ENCODE peak calls at places on chromosome 19, in four cellular contexts. V is mesendoderm, E is cardiac muscle cell, C is GM12878. U is an unnamed sample.

GRCh38 chr19:55305983-55306562 is 19.1 kb downstream of the TMEM150B start:
- DNase-seq in V (peak; percentile 53), E (no peak), C (no peak), U (peak; percentile 59)

GRCh38 chr19:18368504-18369222 is 17.3 kb upstream of the GDF15 start:
- DNase-seq in V (no peak), E (no peak), C (no peak), U (peak; percentile 48)

GRCh38 chr19:9836021-9836420 is 903 bp downstream of the PIN1 start:
- DNase-seq in V (no peak), E (peak; percentile 4), C (no peak), U (peak; percentile 48)

GRCh38 chr19:54095136-54095858 is 5.3 kb downstream of the OSCAR start:
- DNase-seq in V (no peak), E (no peak), C (no peak), U (peak; percentile 54)

GRCh38 chr19:15584095-15584494 is 30.9 kb upstream of the CYP4F8 start:
- DNase-seq in V (no peak), E (no peak), C (no peak), U (no peak)

GRCh38 chr19:10815969-10816635 is 19.9 kb downstream of the TMED1 start:
- DNase-seq in V (no peak), E (no peak), C (no peak), U (no peak)

GRCh38 chr19:58035863-58036262 is 2.0 kb downstream of the ZSCAN1 start:
- DNase-seq in V (no peak), E (no peak), C (no peak), U (peak; percentile 20)

GRCh38 chr19:10290439-10290875 is 705 bp downstream of the ICAM5 start:
- DNase-seq in V (peak; percentile 21), E (peak; percentile 32), C (no peak), U (peak; percentile 80)

GRCh38 chr19:1904385-1905070 is 671 bp upstream of the ADAT3 start:
- DNase-seq in V (peak; percentile 96), E (peak; percentile 68), C (peak; percentile 86), U (peak; percentile 81)

GRCh38 chr19:57435062-57435978 is at the start of gene ZNF749:
- DNase-seq in V (peak; percentile 100), E (peak; percentile 99), C (peak; percentile 94), U (peak; percentile 92)

GRCh38 chr19:7337380-7338194 is 11.2 kb upstream of the ARHGEF18 start:
- DNase-seq in V (no peak), E (no peak), C (peak; percentile 99), U (no peak)

GRCh38 chr19:18514800-18515682 is 6.8 kb downstream of the ELL start:
- DNase-seq in V (peak; percentile 81), E (peak; percentile 32), C (no peak), U (no peak)

GRCh38 chr19:13149628-13150186 is 468 bp downstream of the STX10 start:
- DNase-seq in V (no peak), E (peak; percentile 72), C (no peak), U (no peak)

GRCh38 chr19:41758846-41759245 is 3.5 kb downstream of the CEACAM6 start:
- DNase-seq in V (no peak), E (no peak), C (no peak), U (no peak)

GRCh38 chr19:46970815-46971214 is 48.8 kb upstream of the NPAS1 start:
- DNase-seq in V (no peak), E (no peak), C (no peak), U (no peak)

GRCh38 chr19:18421371-18421959 is 2.3 kb downstream of the SSBP4 start:
- DNase-seq in V (no peak), E (no peak), C (no peak), U (no peak)

GRCh38 chr19:33157906-33158305 is 26.0 kb downstream of the WDR88 start:
- DNase-seq in V (no peak), E (no peak), C (no peak), U (no peak)

GRCh38 chr19:1130801-1131717 is 27.3 kb downstream of the GPX4 start:
- DNase-seq in V (no peak), E (no peak), C (no peak), U (no peak)

GRCh38 chr19:3851254-3852176 is 17.3 kb downstream of the ZFR2 start:
- DNase-seq in V (no peak), E (no peak), C (no peak), U (no peak)

GRCh38 chr19:38831142-38831605 is 420 bp downstream of the ECH1 start:
- DNase-seq in V (peak; percentile 74), E (peak; percentile 60), C (no peak), U (peak; percentile 65)

GRCh38 chr19:13712767-13713201 is 51.5 kb upstream of the MRI1 start:
- DNase-seq in V (no peak), E (peak; percentile 31), C (no peak), U (no peak)

GRCh38 chr19:3881272-3882040 is 971 bp downstream of the ATCAY start:
- DNase-seq in V (peak; percentile 71), E (no peak), C (no peak), U (peak; percentile 90)

GRCh38 chr19:33809960-33810359 is 13.3 kb downstream of the KCTD15 start:
- DNase-seq in V (no peak), E (no peak), C (no peak), U (no peak)

GRCh38 chr19:11164879-11165406 is 9.4 kb upstream of the SPC24 start:
- DNase-seq in V (no peak), E (no peak), C (no peak), U (no peak)

GRCh38 chr19:5254944-5255343 is 85.7 kb downstream of the PTPRS start:
- DNase-seq in V (no peak), E (no peak), C (no peak), U (no peak)
- H3K36me3 ChIP-seq in V (no peaks in the 10 kb centered on the region), E (peaks cover 28% of the 10 kb centered on the region), C (no peaks in the 10 kb centered on the region), U (peaks cover 19% of the 10 kb centered on the region)

GRCh38 chr19:48950159-48950558 is 4.5 kb upstream of the BAX start:
- DNase-seq in V (no peak), E (no peak), C (no peak), U (no peak)

GRCh38 chr19:48945415-48945814 is 9.3 kb upstream of the BAX start:
- DNase-seq in V (no peak), E (no peak), C (no peak), U (no peak)

GRCh38 chr19:48946789-48947542 is 7.7 kb upstream of the BAX start:
- DNase-seq in V (no peak), E (no peak), C (no peak), U (no peak)

GRCh38 chr19:48943081-48943480 is 9.6 kb downstream of the DHDH start:
- DNase-seq in V (no peak), E (no peak), C (no peak), U (no peak)

DNA sequence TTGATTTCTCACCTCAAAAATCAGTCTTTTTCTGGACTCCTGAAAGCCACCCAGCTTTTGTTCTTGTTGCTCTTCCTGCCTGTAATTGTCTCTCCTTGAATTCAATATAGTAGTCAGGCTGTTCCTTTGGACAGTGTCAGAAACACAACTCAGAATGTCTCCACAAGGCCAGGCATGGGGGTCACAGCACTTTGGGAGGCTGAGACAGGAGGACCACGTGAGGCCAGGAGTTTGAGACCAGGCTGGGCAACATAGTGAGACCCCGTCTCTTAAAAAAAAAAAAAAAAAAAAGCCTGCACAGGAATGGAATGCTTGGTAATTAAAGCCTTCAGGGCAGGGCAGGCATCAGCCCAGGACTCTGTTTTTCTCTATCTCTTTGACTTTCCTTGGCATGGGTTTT is 8.9 kb upstream of the BAX start:
- DNase-seq in V (no peak), E (no peak), C (no peak), U (no peak)
- H3K4me3 ChIP-seq in V (no peak overlapping the region), E (no peak overlapping the region), C (no peak overlapping the region), U (no peak overlapping the region)

GRCh38 chr19:44236384-44236783 is 23.3 kb upstream of the ZNF233 start:
- DNase-seq in V (no peak), E (no peak), C (no peak), U (no peak)
- H3K36me3 ChIP-seq in V (peaks cover 18% of the 10 kb centered on the region), E (peaks cover 38% of the 10 kb centered on the region), C (peaks cover 36% of the 10 kb centered on the region), U (peaks cover 23% of the 10 kb centered on the region)

DNA sequence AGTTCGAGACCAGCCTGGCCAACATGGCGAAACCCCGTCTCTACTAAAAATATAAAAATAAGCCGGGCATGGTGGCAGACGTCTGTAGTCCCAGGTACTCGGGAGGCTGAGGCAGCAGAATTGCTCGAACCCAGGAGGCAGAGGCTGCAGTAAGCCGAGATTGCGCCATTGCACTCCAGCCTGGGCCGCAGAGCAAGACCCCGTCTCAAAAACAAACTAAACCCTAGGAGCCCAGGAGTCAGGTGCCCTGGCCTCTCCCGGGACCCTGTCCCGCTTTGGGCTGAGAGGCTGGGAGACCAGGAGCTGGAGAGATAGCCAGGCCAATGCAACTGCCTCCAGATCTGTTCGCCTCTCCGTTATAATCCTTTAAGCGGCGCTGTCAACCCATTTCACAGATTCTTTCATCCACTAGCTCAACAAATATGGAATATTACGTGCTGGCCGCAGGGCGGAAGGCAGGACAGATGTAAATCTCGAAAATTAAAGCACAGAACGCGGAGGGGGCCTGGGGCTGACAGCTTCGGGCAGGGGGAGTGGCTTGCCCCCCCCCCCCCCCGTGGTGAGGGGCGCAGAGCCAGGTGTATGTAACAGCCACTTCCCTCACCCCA is 5.3 kb upstream of the MYBPC2 start:
- DNase-seq in V (no peak), E (no peak), C (no peak), U (no peak)
- H3K4me3 ChIP-seq in V (no peak overlapping the region), E (no peak overlapping the region), C (no peak overlapping the region), U (peak overlapping the region; percentile 28)

DNA sequence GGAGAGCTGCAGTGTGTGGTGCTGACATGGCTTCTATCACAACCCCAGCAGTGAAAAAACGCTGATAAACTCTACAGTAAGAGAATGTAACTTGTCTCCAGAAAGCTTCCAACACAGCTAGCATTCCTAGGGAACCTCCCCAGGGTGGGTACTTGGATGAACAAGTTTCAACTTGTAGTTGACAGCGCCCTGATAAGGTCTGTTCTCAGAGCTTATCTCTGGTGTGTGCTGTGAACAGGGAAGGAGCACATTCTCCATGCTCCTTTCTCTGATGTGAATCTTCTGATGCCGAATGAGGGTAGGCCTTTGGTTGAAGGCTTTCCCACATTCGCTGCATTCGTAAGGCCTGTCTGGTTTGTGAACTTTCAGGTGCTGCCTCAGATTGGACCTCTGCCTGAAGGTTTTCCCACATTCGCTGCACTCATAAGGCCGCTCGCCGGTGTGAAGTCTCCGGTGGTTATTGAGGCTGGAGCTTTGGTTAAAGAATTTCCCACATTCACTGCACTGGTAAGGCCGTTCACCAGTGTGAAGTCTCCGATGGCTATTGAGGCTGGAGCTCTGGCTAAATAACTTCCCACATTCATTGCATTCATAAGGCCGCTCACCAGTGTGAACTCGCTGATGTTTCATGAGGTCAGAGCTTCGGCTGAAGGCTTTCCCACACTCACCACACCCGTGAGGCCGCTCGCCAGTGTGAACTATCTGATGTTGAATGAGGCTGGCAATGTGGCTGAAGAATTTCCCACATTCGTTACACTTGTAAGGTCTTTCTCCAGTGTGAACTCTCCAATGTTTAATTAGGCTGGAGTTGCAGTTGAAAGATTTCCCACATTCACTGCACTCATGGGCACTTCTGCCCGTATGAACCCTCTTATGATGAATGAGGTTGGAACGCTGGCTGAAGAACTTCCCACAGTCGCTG is 5.9 kb downstream of the ZNF792 start:
- DNase-seq in V (peak; percentile 58), E (no peak), C (no peak), U (no peak)
- H3K36me3 ChIP-seq in V (peaks cover 38% of the 10 kb centered on the region), E (peaks cover 17% of the 10 kb centered on the region), C (peaks cover 12% of the 10 kb centered on the region), U (peaks cover 22% of the 10 kb centered on the region)